ENCODE peak calls at places on chromosomes 12 and 14, in eight cellular contexts. One of them, this sample, is unnamed.

GRCh38 chr14:99395904-99396530 is 84.6 kb downstream of the SETD3 start:
- DNase-seq in anterior cingulate cortex: no peak
- DNase-seq in D721Med: no peak
- DNase-seq in IMR-90: peak
- DNase-seq in midbrain: no peak
- DNase-seq in EL: peak
- DNase-seq in GM23338: no peak
- DNase-seq in activated CD4-positive, alpha-beta T cell treated with anti-CD3 and anti-CD28 coated beads for 4 hours: peak
- DNase-seq in this sample: no peak

GRCh38 chr14:22939684-22940083 is 10.5 kb upstream of the PRMT5 start:
- DNase-seq in anterior cingulate cortex: no peak
- DNase-seq in D721Med: no peak
- DNase-seq in IMR-90: peak
- DNase-seq in midbrain: no peak
- DNase-seq in EL: peak
- DNase-seq in GM23338: no peak
- DNase-seq in activated CD4-positive, alpha-beta T cell treated with anti-CD3 and anti-CD28 coated beads for 4 hours: no peak
- DNase-seq in this sample: no peak

GRCh38 chr14:73771848-73772705 is 57.9 kb upstream of the PNMA1 start:
- DNase-seq in anterior cingulate cortex: no peak
- DNase-seq in D721Med: no peak
- DNase-seq in IMR-90: peak
- DNase-seq in midbrain: no peak
- DNase-seq in EL: no peak
- DNase-seq in GM23338: peak
- DNase-seq in activated CD4-positive, alpha-beta T cell treated with anti-CD3 and anti-CD28 coated beads for 4 hours: peak
- DNase-seq in this sample: peak

GRCh38 chr12:96140110-96140509 is 54.1 kb upstream of the ELK3 start:
- DNase-seq in anterior cingulate cortex: no peak
- DNase-seq in D721Med: no peak
- DNase-seq in IMR-90: peak
- DNase-seq in midbrain: no peak
- DNase-seq in EL: peak
- DNase-seq in GM23338: no peak
- DNase-seq in activated CD4-positive, alpha-beta T cell treated with anti-CD3 and anti-CD28 coated beads for 4 hours: no peak
- DNase-seq in this sample: no peak

GRCh38 chr12:41962171-41962572 is 182.5 kb downstream of the GXYLT1 start:
- DNase-seq in anterior cingulate cortex: peak
- DNase-seq in D721Med: no peak
- DNase-seq in IMR-90: no peak
- DNase-seq in midbrain: peak
- DNase-seq in EL: no peak
- DNase-seq in GM23338: no peak
- DNase-seq in activated CD4-positive, alpha-beta T cell treated with anti-CD3 and anti-CD28 coated beads for 4 hours: no peak
- DNase-seq in this sample: peak

GRCh38 chr14:100524933-100525243 is 62.3 kb downstream of the BEGAIN start:
- DNase-seq in anterior cingulate cortex: no peak
- DNase-seq in D721Med: no peak
- DNase-seq in IMR-90: peak
- DNase-seq in midbrain: peak
- DNase-seq in EL: no peak
- DNase-seq in GM23338: peak
- DNase-seq in activated CD4-positive, alpha-beta T cell treated with anti-CD3 and anti-CD28 coated beads for 4 hours: peak
- DNase-seq in this sample: peak

GRCh38 chr12:58803893-58804292 is 116.4 kb downstream of the LRIG3 start:
- DNase-seq in anterior cingulate cortex: no peak
- DNase-seq in D721Med: no peak
- DNase-seq in IMR-90: peak
- DNase-seq in midbrain: no peak
- DNase-seq in EL: peak
- DNase-seq in GM23338: no peak
- DNase-seq in activated CD4-positive, alpha-beta T cell treated with anti-CD3 and anti-CD28 coated beads for 4 hours: no peak
- DNase-seq in this sample: no peak

GRCh38 chr12:93344876-93345275 is 32.8 kb upstream of the NUDT4 start:
- DNase-seq in anterior cingulate cortex: no peak
- DNase-seq in D721Med: no peak
- DNase-seq in IMR-90: no peak
- DNase-seq in midbrain: no peak
- DNase-seq in EL: no peak
- DNase-seq in GM23338: no peak
- DNase-seq in activated CD4-positive, alpha-beta T cell treated with anti-CD3 and anti-CD28 coated beads for 4 hours: no peak
- DNase-seq in this sample: no peak

GRCh38 chr12:21694660-21695059 is 37.0 kb upstream of the LDHB start:
- DNase-seq in anterior cingulate cortex: no peak
- DNase-seq in D721Med: no peak
- DNase-seq in IMR-90: no peak
- DNase-seq in midbrain: no peak
- DNase-seq in EL: no peak
- DNase-seq in GM23338: no peak
- DNase-seq in activated CD4-positive, alpha-beta T cell treated with anti-CD3 and anti-CD28 coated beads for 4 hours: no peak
- DNase-seq in this sample: peak

GRCh38 chr12:62683724-62684501 is 217.3 kb downstream of the MON2 start:
- DNase-seq in anterior cingulate cortex: peak
- DNase-seq in D721Med: no peak
- DNase-seq in IMR-90: peak
- DNase-seq in midbrain: peak
- DNase-seq in EL: no peak
- DNase-seq in GM23338: peak
- DNase-seq in activated CD4-positive, alpha-beta T cell treated with anti-CD3 and anti-CD28 coated beads for 4 hours: no peak
- DNase-seq in this sample: no peak

GRCh38 chr14:99800781-99801180 is 7.6 kb downstream of the EML1 start:
- DNase-seq in anterior cingulate cortex: no peak
- DNase-seq in D721Med: no peak
- DNase-seq in IMR-90: no peak
- DNase-seq in midbrain: no peak
- DNase-seq in EL: no peak
- DNase-seq in GM23338: no peak
- DNase-seq in activated CD4-positive, alpha-beta T cell treated with anti-CD3 and anti-CD28 coated beads for 4 hours: no peak
- DNase-seq in this sample: no peak

GRCh38 chr12:107670999-107671643 is 14.5 kb upstream of the PWP1 start:
- DNase-seq in anterior cingulate cortex: no peak
- DNase-seq in D721Med: no peak
- DNase-seq in IMR-90: peak
- DNase-seq in midbrain: no peak
- DNase-seq in EL: peak
- DNase-seq in GM23338: peak
- DNase-seq in activated CD4-positive, alpha-beta T cell treated with anti-CD3 and anti-CD28 coated beads for 4 hours: peak
- DNase-seq in this sample: peak

GRCh38 chr14:96999654-97000155 is 202.5 kb downstream of the VRK1 start:
- DNase-seq in anterior cingulate cortex: no peak
- DNase-seq in D721Med: no peak
- DNase-seq in IMR-90: no peak
- DNase-seq in midbrain: no peak
- DNase-seq in EL: no peak
- DNase-seq in GM23338: no peak
- DNase-seq in activated CD4-positive, alpha-beta T cell treated with anti-CD3 and anti-CD28 coated beads for 4 hours: no peak
- DNase-seq in this sample: no peak

GRCh38 chr14:33239465-33239864 is 300.8 kb downstream of the NPAS3 start:
- DNase-seq in anterior cingulate cortex: no peak
- DNase-seq in D721Med: no peak
- DNase-seq in IMR-90: no peak
- DNase-seq in midbrain: no peak
- DNase-seq in EL: no peak
- DNase-seq in GM23338: no peak
- DNase-seq in activated CD4-positive, alpha-beta T cell treated with anti-CD3 and anti-CD28 coated beads for 4 hours: no peak
- DNase-seq in this sample: no peak

GRCh38 chr14:56168007-56168616 is 49.9 kb downstream of the PELI2 start:
- DNase-seq in anterior cingulate cortex: no peak
- DNase-seq in D721Med: no peak
- DNase-seq in IMR-90: no peak
- DNase-seq in midbrain: no peak
- DNase-seq in EL: no peak
- DNase-seq in GM23338: peak
- DNase-seq in activated CD4-positive, alpha-beta T cell treated with anti-CD3 and anti-CD28 coated beads for 4 hours: no peak
- DNase-seq in this sample: no peak

GRCh38 chr12:10285919-10286318 is 21.8 kb upstream of the KLRD1 start:
- DNase-seq in anterior cingulate cortex: no peak
- DNase-seq in D721Med: no peak
- DNase-seq in IMR-90: no peak
- DNase-seq in midbrain: no peak
- DNase-seq in EL: no peak
- DNase-seq in GM23338: no peak
- DNase-seq in activated CD4-positive, alpha-beta T cell treated with anti-CD3 and anti-CD28 coated beads for 4 hours: no peak
- DNase-seq in this sample: no peak

GRCh38 chr12:107461222-107461980 is 224.2 kb upstream of the PWP1 start:
- DNase-seq in anterior cingulate cortex: no peak
- DNase-seq in D721Med: no peak
- DNase-seq in IMR-90: peak
- DNase-seq in midbrain: no peak
- DNase-seq in EL: peak
- DNase-seq in GM23338: no peak
- DNase-seq in activated CD4-positive, alpha-beta T cell treated with anti-CD3 and anti-CD28 coated beads for 4 hours: no peak
- DNase-seq in this sample: peak

GRCh38 chr12:116955382-116956021 is 44.8 kb downstream of the FBXW8 start:
- DNase-seq in anterior cingulate cortex: no peak
- DNase-seq in D721Med: no peak
- DNase-seq in IMR-90: peak
- DNase-seq in midbrain: no peak
- DNase-seq in EL: no peak
- DNase-seq in GM23338: peak
- DNase-seq in activated CD4-positive, alpha-beta T cell treated with anti-CD3 and anti-CD28 coated beads for 4 hours: no peak
- DNase-seq in this sample: peak

GRCh38 chr12:94725375-94726168 is 75.2 kb upstream of the TMCC3 start:
- DNase-seq in anterior cingulate cortex: no peak
- DNase-seq in D721Med: no peak
- DNase-seq in IMR-90: peak
- DNase-seq in midbrain: peak
- DNase-seq in EL: peak
- DNase-seq in GM23338: peak
- DNase-seq in activated CD4-positive, alpha-beta T cell treated with anti-CD3 and anti-CD28 coated beads for 4 hours: no peak
- DNase-seq in this sample: no peak

GRCh38 chr12:51972849-51973273 is 21.4 kb downstream of the ACVR1B start:
- DNase-seq in anterior cingulate cortex: no peak
- DNase-seq in D721Med: no peak
- DNase-seq in IMR-90: peak
- DNase-seq in midbrain: no peak
- DNase-seq in EL: peak
- DNase-seq in GM23338: no peak
- DNase-seq in activated CD4-positive, alpha-beta T cell treated with anti-CD3 and anti-CD28 coated beads for 4 hours: peak
- DNase-seq in this sample: no peak

GRCh38 chr14:96762650-96763049 is 34.5 kb upstream of the VRK1 start:
- DNase-seq in anterior cingulate cortex: no peak
- DNase-seq in D721Med: peak
- DNase-seq in IMR-90: peak
- DNase-seq in midbrain: peak
- DNase-seq in EL: peak
- DNase-seq in GM23338: peak
- DNase-seq in activated CD4-positive, alpha-beta T cell treated with anti-CD3 and anti-CD28 coated beads for 4 hours: peak
- DNase-seq in this sample: peak

GRCh38 chr12:132513070-132513398 is 23.1 kb downstream of the FBRSL1 start:
- DNase-seq in anterior cingulate cortex: no peak
- DNase-seq in D721Med: no peak
- DNase-seq in IMR-90: peak
- DNase-seq in midbrain: no peak
- DNase-seq in EL: peak
- DNase-seq in GM23338: no peak
- DNase-seq in activated CD4-positive, alpha-beta T cell treated with anti-CD3 and anti-CD28 coated beads for 4 hours: no peak
- DNase-seq in this sample: no peak

GRCh38 chr12:50505386-50505827 is 622 bp downstream of the DIP2B start:
- DNase-seq in anterior cingulate cortex: peak
- DNase-seq in D721Med: no peak
- DNase-seq in IMR-90: no peak
- DNase-seq in midbrain: peak
- DNase-seq in EL: peak
- DNase-seq in GM23338: no peak
- DNase-seq in activated CD4-positive, alpha-beta T cell treated with anti-CD3 and anti-CD28 coated beads for 4 hours: peak
- DNase-seq in this sample: peak

GRCh38 chr12:52181757-52182156 is 10.1 kb downstream of the KRT80 start:
- DNase-seq in anterior cingulate cortex: no peak
- DNase-seq in D721Med: no peak
- DNase-seq in IMR-90: peak
- DNase-seq in midbrain: no peak
- DNase-seq in EL: peak
- DNase-seq in GM23338: peak
- DNase-seq in activated CD4-positive, alpha-beta T cell treated with anti-CD3 and anti-CD28 coated beads for 4 hours: no peak
- DNase-seq in this sample: peak

GRCh38 chr14:92463141-92463540 is 50.4 kb upstream of the RIN3 start:
- DNase-seq in anterior cingulate cortex: no peak
- DNase-seq in D721Med: no peak
- DNase-seq in IMR-90: no peak
- DNase-seq in midbrain: no peak
- DNase-seq in EL: no peak
- DNase-seq in GM23338: no peak
- DNase-seq in activated CD4-positive, alpha-beta T cell treated with anti-CD3 and anti-CD28 coated beads for 4 hours: no peak
- DNase-seq in this sample: no peak

GRCh38 chr12:124898200-124898950 is 16.1 kb downstream of the UBC start:
- DNase-seq in anterior cingulate cortex: peak
- DNase-seq in D721Med: no peak
- DNase-seq in IMR-90: no peak
- DNase-seq in midbrain: peak
- DNase-seq in EL: peak
- DNase-seq in GM23338: peak
- DNase-seq in activated CD4-positive, alpha-beta T cell treated with anti-CD3 and anti-CD28 coated beads for 4 hours: peak
- DNase-seq in this sample: peak

GRCh38 chr12:11814362-11814761 is 164.9 kb downstream of the ETV6 start:
- DNase-seq in anterior cingulate cortex: no peak
- DNase-seq in D721Med: no peak
- DNase-seq in IMR-90: peak
- DNase-seq in midbrain: peak
- DNase-seq in EL: peak
- DNase-seq in GM23338: no peak
- DNase-seq in activated CD4-positive, alpha-beta T cell treated with anti-CD3 and anti-CD28 coated beads for 4 hours: peak
- DNase-seq in this sample: peak

GRCh38 chr12:30296486-30296885 is 399.2 kb downstream of the IPO8 start:
- DNase-seq in anterior cingulate cortex: no peak
- DNase-seq in D721Med: no peak
- DNase-seq in IMR-90: no peak
- DNase-seq in midbrain: no peak
- DNase-seq in EL: no peak
- DNase-seq in GM23338: no peak
- DNase-seq in activated CD4-positive, alpha-beta T cell treated with anti-CD3 and anti-CD28 coated beads for 4 hours: no peak
- DNase-seq in this sample: no peak

GRCh38 chr12:89245090-89245489 is 107.2 kb downstream of the DUSP6 start:
- DNase-seq in anterior cingulate cortex: no peak
- DNase-seq in D721Med: no peak
- DNase-seq in IMR-90: peak
- DNase-seq in midbrain: no peak
- DNase-seq in EL: peak
- DNase-seq in GM23338: peak
- DNase-seq in activated CD4-positive, alpha-beta T cell treated with anti-CD3 and anti-CD28 coated beads for 4 hours: peak
- DNase-seq in this sample: no peak

GRCh38 chr12:79435742-79436141 is 255.0 kb downstream of the PAWR start:
- DNase-seq in anterior cingulate cortex: no peak
- DNase-seq in D721Med: no peak
- DNase-seq in IMR-90: no peak
- DNase-seq in midbrain: no peak
- DNase-seq in EL: no peak
- DNase-seq in GM23338: no peak
- DNase-seq in activated CD4-positive, alpha-beta T cell treated with anti-CD3 and anti-CD28 coated beads for 4 hours: no peak
- DNase-seq in this sample: no peak

GRCh38 chr14:37865719-37866549 is 270.5 kb downstream of the TTC6 start:
- DNase-seq in anterior cingulate cortex: no peak
- DNase-seq in D721Med: no peak
- DNase-seq in IMR-90: no peak
- DNase-seq in midbrain: no peak
- DNase-seq in EL: no peak
- DNase-seq in GM23338: no peak
- DNase-seq in activated CD4-positive, alpha-beta T cell treated with anti-CD3 and anti-CD28 coated beads for 4 hours: no peak
- DNase-seq in this sample: no peak

GRCh38 chr12:54215990-54216579 is 27.3 kb upstream of the SMUG1 start:
- DNase-seq in anterior cingulate cortex: no peak
- DNase-seq in D721Med: no peak
- DNase-seq in IMR-90: no peak
- DNase-seq in midbrain: no peak
- DNase-seq in EL: peak
- DNase-seq in GM23338: peak
- DNase-seq in activated CD4-positive, alpha-beta T cell treated with anti-CD3 and anti-CD28 coated beads for 4 hours: peak
- DNase-seq in this sample: peak

This sample was measured in NCI-H146.